ENCODE peak calls at places on chromosomes 16 and 17, in five cellular contexts. R is fibroblast of lung, T is chondrocyte, D is DMS153, U is mesenchymal stem cell. C is an unnamed sample.

GRCh38 chr17:75405365-75406221 is at the start of gene GRB2:
- DNase-seq in R (peak; percentile 89), T (peak; percentile 99), D (peak; percentile 92), U (peak; percentile 95), C (peak; percentile 100)

GRCh38 chr17:50297407-50297865 is 23.2 kb downstream of the TMEM92 start:
- DNase-seq in R (peak; percentile 53), T (peak; percentile 95), D (peak; percentile 32), U (peak; percentile 62), C (peak; percentile 77)

GRCh38 chr17:50213026-50214015 is 11.9 kb upstream of the COL1A1 start:
- DNase-seq in R (no peak), T (no peak), D (no peak), U (peak; percentile 77), C (peak; percentile 47)

GRCh38 chr17:44065668-44066203 is 735 bp downstream of the LSM12 start:
- DNase-seq in R (no peak), T (no peak), D (no peak), U (peak; percentile 50), C (no peak)

GRCh38 chr17:39626171-39626670 is 531 bp upstream of the PPP1R1B start:
- DNase-seq in R (no peak), T (no peak), D (no peak), U (no peak), C (no peak)

GRCh38 chr16:50509521-50510341 is 38.5 kb upstream of the NKD1 start:
- DNase-seq in R (no peak), T (no peak), D (no peak), U (peak; percentile 6), C (peak; percentile 55)

GRCh38 chr17:66491213-66491612 is 188.8 kb downstream of the PRKCA start:
- DNase-seq in R (no peak), T (no peak), D (no peak), U (no peak), C (no peak)

GRCh38 chr17:19554393-19554792 is 20.7 kb downstream of the SLC47A1 start:
- DNase-seq in R (no peak), T (no peak), D (no peak), U (no peak), C (no peak)

GRCh38 chr17:2595736-2596135 is 2.3 kb downstream of the PAFAH1B1 start:
- DNase-seq in R (peak; percentile 12), T (no peak), D (no peak), U (no peak), C (no peak)

C was measured in activated CD4-positive, CD25-positive, alpha-beta regulatory T cell treated with anti-CD3 and anti-CD28 coated beads, Interleukin-2, amount 50 U/mL, for 72 hours.